ENCODE peak calls at places on chromosomes 5 and 9, in eight cellular contexts. One of them, this sample, is unnamed.
A peak's percentile ranks its signal among the peaks of the same experiment; 100 is the strongest.

GRCh38 chr5:169549453-169549852 is 34.1 kb upstream of the SPDL1 start:
- DNase-seq in NCI-H510A treated with DMSO at 0.1 percent for 48 hours: no peak
- DNase-seq in naive thymus-derived CD4-positive, alpha-beta T cell: no peak
- DNase-seq in T-helper 1 cell: no peak
- DNase-seq in KG1: no peak
- DNase-seq in amygdala: no peak
- DNase-seq in WTC11: no peak
- DNase-seq in M059J: peak; percentile 12
- DNase-seq in this sample: no peak

GRCh38 chr5:148688787-148689186 is 34.5 kb upstream of the HTR4 start:
- DNase-seq in amygdala: no peak
- DNase-seq in naive thymus-derived CD4-positive, alpha-beta T cell: no peak
- DNase-seq in WTC11: no peak
- DNase-seq in T-helper 1 cell: no peak
- DNase-seq in KG1: no peak
- DNase-seq in NCI-H510A treated with DMSO at 0.1 percent for 48 hours: no peak
- DNase-seq in M059J: no peak
- DNase-seq in this sample: no peak

GRCh38 chr5:135356522-135357318 is 42.3 kb downstream of the MACROH2A1 start:
- DNase-seq in NCI-H510A treated with DMSO at 0.1 percent for 48 hours: no peak
- DNase-seq in WTC11: no peak
- DNase-seq in amygdala: no peak
- DNase-seq in T-helper 1 cell: no peak
- DNase-seq in KG1: no peak
- DNase-seq in naive thymus-derived CD4-positive, alpha-beta T cell: no peak
- DNase-seq in M059J: peak; percentile 50
- DNase-seq in this sample: no peak

GRCh38 chr9:91712811-91713210 is 237.2 kb downstream of the ROR2 start:
- DNase-seq in KG1: no peak
- DNase-seq in NCI-H510A treated with DMSO at 0.1 percent for 48 hours: no peak
- DNase-seq in T-helper 1 cell: no peak
- DNase-seq in WTC11: no peak
- DNase-seq in amygdala: no peak
- DNase-seq in M059J: no peak
- DNase-seq in naive thymus-derived CD4-positive, alpha-beta T cell: no peak
- DNase-seq in this sample: no peak

GRCh38 chr5:73338201-73339126 is 110.1 kb downstream of the FOXD1 start:
- DNase-seq in amygdala: no peak
- DNase-seq in T-helper 1 cell: no peak
- DNase-seq in WTC11: no peak
- DNase-seq in NCI-H510A treated with DMSO at 0.1 percent for 48 hours: peak; percentile 11
- DNase-seq in KG1: no peak
- DNase-seq in M059J: peak; percentile 28
- DNase-seq in naive thymus-derived CD4-positive, alpha-beta T cell: no peak
- DNase-seq in this sample: no peak

GRCh38 chr9:107948086-107948485 is 458.5 kb upstream of the KLF4 start:
- DNase-seq in KG1: no peak
- DNase-seq in WTC11: no peak
- DNase-seq in M059J: peak; percentile 87
- DNase-seq in amygdala: no peak
- DNase-seq in T-helper 1 cell: no peak
- DNase-seq in naive thymus-derived CD4-positive, alpha-beta T cell: no peak
- DNase-seq in NCI-H510A treated with DMSO at 0.1 percent for 48 hours: no peak
- DNase-seq in this sample: no peak

GRCh38 chr5:76716456-76717157 is 681 bp downstream of the F2R start:
- DNase-seq in WTC11: peak; percentile 37
- DNase-seq in T-helper 1 cell: no peak
- DNase-seq in amygdala: no peak
- DNase-seq in KG1: peak; percentile 69
- DNase-seq in NCI-H510A treated with DMSO at 0.1 percent for 48 hours: peak; percentile 2
- DNase-seq in M059J: peak; percentile 47
- DNase-seq in naive thymus-derived CD4-positive, alpha-beta T cell: no peak
- DNase-seq in this sample: peak; percentile 30

GRCh38 chr5:116510525-116510924 is 64.1 kb downstream of the SEMA6A start:
- DNase-seq in naive thymus-derived CD4-positive, alpha-beta T cell: no peak
- DNase-seq in NCI-H510A treated with DMSO at 0.1 percent for 48 hours: no peak
- DNase-seq in WTC11: no peak
- DNase-seq in KG1: no peak
- DNase-seq in M059J: no peak
- DNase-seq in T-helper 1 cell: no peak
- DNase-seq in amygdala: no peak
- DNase-seq in this sample: no peak

GRCh38 chr5:124979174-124979573 is 232.7 kb upstream of the ZNF608 start:
- DNase-seq in KG1: no peak
- DNase-seq in NCI-H510A treated with DMSO at 0.1 percent for 48 hours: peak; percentile 4
- DNase-seq in M059J: peak; percentile 42
- DNase-seq in naive thymus-derived CD4-positive, alpha-beta T cell: no peak
- DNase-seq in amygdala: no peak
- DNase-seq in WTC11: peak; percentile 26
- DNase-seq in T-helper 1 cell: no peak
- DNase-seq in this sample: peak; percentile 46

GRCh38 chr5:147621016-147621415 is 111.1 kb upstream of the DPYSL3 start:
- DNase-seq in amygdala: no peak
- DNase-seq in naive thymus-derived CD4-positive, alpha-beta T cell: no peak
- DNase-seq in WTC11: no peak
- DNase-seq in M059J: no peak
- DNase-seq in NCI-H510A treated with DMSO at 0.1 percent for 48 hours: no peak
- DNase-seq in KG1: no peak
- DNase-seq in T-helper 1 cell: no peak
- DNase-seq in this sample: no peak